ENCODE peak calls at places on chromosomes 7 and 10, in nine cellular contexts. K is fibroblast of lung, B is NCI-H1105 treated with DMSO at 0.1 percent for 48 hours, L is dermis microvascular lymphatic vessel endothelial cell, I is PC-3, F is T-helper 9 cell, A is C1 segment of cervical spinal cord, M is coronary artery, J is OCI-LY7. P is an unnamed sample.

GRCh38 chr10:49632406-49633317 is 18.8 kb downstream of the CHAT start:
- DNase-seq in K (no peak), B (no peak), L (no peak), I (peak; percentile 63), F (no peak), A (no peak), M (no peak), J (no peak), P (no peak)

GRCh38 chr7:100170111-100170897 is 1.9 kb upstream of the GAL3ST4 start:
- DNase-seq in K (no peak), B (no peak), L (no peak), I (no peak), F (no peak), A (no peak), M (no peak), J (no peak), P (no peak)

GRCh38 chr10:100811261-100811660 is 65.9 kb downstream of the PAX2 start:
- DNase-seq in K (no peak), B (no peak), L (no peak), I (no peak), F (no peak), A (no peak), M (no peak), J (no peak), P (no peak)

GRCh38 chr10:113524120-113524519 is 28.7 kb upstream of the HABP2 start:
- DNase-seq in K (no peak), B (no peak), L (no peak), I (no peak), F (no peak), A (no peak), M (no peak), J (no peak), P (peak; percentile 80)

GRCh38 chr10:79380125-79380917 is 33.1 kb downstream of the PPIF start:
- DNase-seq in K (peak; percentile 56), B (no peak), L (no peak), I (peak; percentile 77), F (no peak), A (no peak), M (peak; percentile 78), J (no peak), P (no peak)

GRCh38 chr10:79324032-79324695 is 23.1 kb upstream of the PPIF start:
- DNase-seq in K (no peak), B (no peak), L (no peak), I (no peak), F (no peak), A (no peak), M (no peak), J (no peak), P (no peak)

GRCh38 chr10:4024846-4025245 is 239.8 kb upstream of the KLF6 start:
- DNase-seq in K (no peak), B (no peak), L (no peak), I (no peak), F (no peak), A (no peak), M (no peak), J (no peak), P (peak; percentile 70)

GRCh38 chr10:67476201-67476600 is 219.8 kb downstream of the CTNNA3 start:
- DNase-seq in K (no peak), B (no peak), L (no peak), I (peak; percentile 63), F (no peak), A (no peak), M (no peak), J (no peak), P (peak; percentile 3)

GRCh38 chr7:124893140-124893810 is 36.4 kb downstream of the POT1 start:
- DNase-seq in K (no peak), B (no peak), L (no peak), I (no peak), F (no peak), A (no peak), M (no peak), J (no peak), P (no peak)

GRCh38 chr7:48962821-48963505 is 38.6 kb downstream of the CDC14C start:
- DNase-seq in K (peak; percentile 3), B (no peak), L (no peak), I (no peak), F (no peak), A (no peak), M (no peak), J (no peak), P (peak; percentile 27)

GRCh38 chr7:148264933-148265557 is 325.5 kb upstream of the C7orf33 start:
- DNase-seq in K (peak; percentile 47), B (peak; percentile 76), L (peak; percentile 14), I (peak; percentile 69), F (no peak), A (no peak), M (no peak), J (peak; percentile 56), P (peak; percentile 44)

GRCh38 chr10:129707406-129708388 is 240.7 kb downstream of the MGMT start:
- DNase-seq in K (peak; percentile 78), B (peak; percentile 70), L (peak; percentile 87), I (no peak), F (no peak), A (no peak), M (no peak), J (no peak), P (no peak)

GRCh38 chr10:100742067-100742771 is 3.2 kb upstream of the PAX2 start:
- DNase-seq in K (no peak), B (no peak), L (no peak), I (no peak), F (no peak), A (no peak), M (no peak), J (no peak), P (peak; percentile 66)

GRCh38 chr10:77504870-77505257 is 132.7 kb downstream of the KCNMA1 start:
- DNase-seq in K (no peak), B (no peak), L (no peak), I (peak; percentile 100), F (no peak), A (no peak), M (no peak), J (no peak), P (no peak)

GRCh38 chr10:127048630-127049029 is 143.4 kb downstream of the DOCK1 start:
- DNase-seq in K (no peak), B (peak; percentile 4), L (no peak), I (no peak), F (no peak), A (no peak), M (no peak), J (no peak), P (no peak)

GRCh38 chr10:126839094-126839761 is 66.0 kb upstream of the DOCK1 start:
- DNase-seq in K (no peak), B (peak; percentile 96), L (no peak), I (no peak), F (no peak), A (peak; percentile 51), M (no peak), J (no peak), P (no peak)

GRCh38 chr7:134362587-134363483 is 46.1 kb upstream of the SLC35B4 start:
- DNase-seq in K (peak; percentile 64), B (no peak), L (no peak), I (no peak), F (no peak), A (no peak), M (no peak), J (no peak), P (no peak)

GRCh38 chr7:543790-544527 is 24.3 kb upstream of the PDGFA start:
- DNase-seq in K (no peak), B (no peak), L (no peak), I (peak; percentile 52), F (no peak), A (no peak), M (no peak), J (no peak), P (no peak)

GRCh38 chr10:6185039-6185716 is 17.6 kb upstream of the PFKFB3 start:
- DNase-seq in K (no peak), B (no peak), L (no peak), I (no peak), F (no peak), A (no peak), M (no peak), J (no peak), P (peak; percentile 63)

GRCh38 chr7:81637527-81637926 is 132.3 kb downstream of the HGF start:
- DNase-seq in K (no peak), B (no peak), L (no peak), I (peak; percentile 16), F (no peak), A (no peak), M (no peak), J (no peak), P (no peak)

GRCh38 chr7:44887293-44887692 is 2.0 kb upstream of the PURB start:
- DNase-seq in K (no peak), B (no peak), L (no peak), I (no peak), F (no peak), A (no peak), M (no peak), J (peak; percentile 53), P (no peak)

GRCh38 chr7:49324707-49325106 is 400.4 kb downstream of the CDC14C start:
- DNase-seq in K (no peak), B (no peak), L (no peak), I (peak; percentile 48), F (no peak), A (no peak), M (no peak), J (peak; percentile 36), P (no peak)

GRCh38 chr10:133224861-133225366 is 5.1 kb upstream of the UTF1 start:
- DNase-seq in K (no peak), B (no peak), L (no peak), I (no peak), F (no peak), A (no peak), M (no peak), J (no peak), P (no peak)

GRCh38 chr10:62681211-62681940 is 123.1 kb upstream of the ADO start:
- DNase-seq in K (no peak), B (no peak), L (no peak), I (no peak), F (peak; percentile 57), A (no peak), M (no peak), J (peak; percentile 73), P (peak; percentile 86)

GRCh38 chr10:59878915-59879314 is 27.4 kb downstream of the CCDC6 start:
- DNase-seq in K (no peak), B (no peak), L (no peak), I (no peak), F (no peak), A (no peak), M (no peak), J (no peak), P (no peak)

GRCh38 chr10:12796431-12797185 is 204.9 kb downstream of the CCDC3 start:
- DNase-seq in K (no peak), B (no peak), L (no peak), I (no peak), F (no peak), A (no peak), M (no peak), J (no peak), P (peak; percentile 43)

GRCh38 chr7:124429923-124430322 is 335.7 kb downstream of the GPR37 start:
- DNase-seq in K (no peak), B (peak; percentile 83), L (no peak), I (no peak), F (no peak), A (no peak), M (no peak), J (no peak), P (no peak)

GRCh38 chr7:104801022-104801421 is 213.0 kb upstream of the KMT2E start:
- DNase-seq in K (no peak), B (no peak), L (no peak), I (no peak), F (no peak), A (no peak), M (no peak), J (no peak), P (no peak)